ENCODE peak calls at places on chromosomes 7 and 10, in five cellular contexts. R is mucosa of descending colon, W is cardiac muscle cell, Q is epithelial cell of proximal tubule, Z is fibroblast of the aortic adventitia. P is an unnamed sample.

GRCh38 chr7:1714583-1715330 is 44.7 kb downstream of the ELFN1 start:
- DNase-seq in R (no peak), W (no peak), Q (no peak), Z (no peak), P (no peak)

GRCh38 chr7:128398016-128398840 is 11.6 kb downstream of the IMPDH1 start:
- DNase-seq in R (peak; percentile 83), W (peak; percentile 60), Q (no peak), Z (peak; percentile 53), P (peak; percentile 30)

GRCh38 chr7:38671901-38672559 is 40.9 kb upstream of the AMPH start:
- DNase-seq in R (no peak), W (no peak), Q (no peak), Z (no peak), P (no peak)

GRCh38 chr7:146772581-146772980 is 656.0 kb downstream of the CNTNAP2 start:
- DNase-seq in R (no peak), W (no peak), Q (no peak), Z (no peak), P (no peak)

GRCh38 chr10:102055647-102056419 is at the start of gene ARMH3:
- DNase-seq in R (peak; percentile 95), W (peak; percentile 99), Q (peak; percentile 84), Z (peak; percentile 98), P (peak; percentile 93)

GRCh38 chr10:123249894-123250293 is 95.7 kb downstream of the BUB3 start:
- DNase-seq in R (no peak), W (peak; percentile 53), Q (no peak), Z (peak; percentile 66), P (no peak)

GRCh38 chr10:33547976-33548375 is 213.5 kb upstream of the NRP1 start:
- DNase-seq in R (no peak), W (no peak), Q (no peak), Z (no peak), P (no peak)

GRCh38 chr7:518630-519428 is 817 bp downstream of the PDGFA start:
- DNase-seq in R (peak; percentile 90), W (peak; percentile 88), Q (no peak), Z (peak; percentile 66), P (peak; percentile 66)

GRCh38 chr10:62264702-62265436 is 3.8 kb downstream of the RTKN2 start:
- DNase-seq in R (peak; percentile 5), W (peak; percentile 91), Q (peak; percentile 89), Z (peak; percentile 95), P (peak; percentile 91)

GRCh38 chr10:119450606-119451304 is 91.8 kb downstream of the RGS10 start:
- DNase-seq in R (no peak), W (no peak), Q (no peak), Z (peak; percentile 33), P (no peak)

GRCh38 chr7:142711196-142711595 is 38.1 kb upstream of the PRSS1 start:
- DNase-seq in R (no peak), W (no peak), Q (no peak), Z (no peak), P (no peak)

GRCh38 chr10:13340626-13341370 is 7.3 kb downstream of the SEPHS1 start:
- DNase-seq in R (peak; percentile 33), W (no peak), Q (no peak), Z (no peak), P (no peak)

GRCh38 chr10:125455855-125456254 is 227.1 kb downstream of the TEX36 start:
- DNase-seq in R (no peak), W (no peak), Q (no peak), Z (no peak), P (no peak)

GRCh38 chr7:97317575-97317974 is 200.1 kb downstream of the SDHAF3 start:
- DNase-seq in R (no peak), W (no peak), Q (no peak), Z (no peak), P (no peak)

GRCh38 chr7:53340220-53340619 is 304.8 kb downstream of the POM121L12 start:
- DNase-seq in R (no peak), W (no peak), Q (no peak), Z (no peak), P (no peak)

GRCh38 chr10:59354434-59354833 is 7.9 kb downstream of the FAM13C start:
- DNase-seq in R (no peak), W (no peak), Q (no peak), Z (no peak), P (no peak)

GRCh38 chr7:104024632-104025031 is 35.2 kb upstream of the RELN start:
- DNase-seq in R (no peak), W (no peak), Q (no peak), Z (no peak), P (no peak)

GRCh38 chr7:104018425-104018824 is 29.0 kb upstream of the RELN start:
- DNase-seq in R (no peak), W (no peak), Q (no peak), Z (no peak), P (no peak)

GRCh38 chr7:104023100-104023499 is 33.6 kb upstream of the RELN start:
- DNase-seq in R (no peak), W (no peak), Q (no peak), Z (no peak), P (no peak)
- TF ChIP-seq CTCF in R (no peak), W (no peak), Q (no peak), Z (no peak), P (no peak)

GRCh38 chr10:110391541-110391940 is 86.8 kb upstream of the SMNDC1 start:
- DNase-seq in R (no peak), W (no peak), Q (no peak), Z (no peak), P (no peak)

GRCh38 chr10:110389250-110389649 is 84.5 kb upstream of the SMNDC1 start:
- DNase-seq in R (no peak), W (no peak), Q (no peak), Z (no peak), P (no peak)

GRCh38 chr10:110387983-110388681 is 83.4 kb upstream of the SMNDC1 start:
- DNase-seq in R (no peak), W (no peak), Q (no peak), Z (peak; percentile 33), P (peak; percentile 26)

GRCh38 chr10:110387617-110387982 is 82.9 kb upstream of the SMNDC1 start:
- DNase-seq in R (no peak), W (no peak), Q (no peak), Z (no peak), P (no peak)

GRCh38 chr10:110388682-110389052 is 83.9 kb upstream of the SMNDC1 start:
- DNase-seq in R (no peak), W (no peak), Q (no peak), Z (no peak), P (no peak)
- TF ChIP-seq CTCF in R (no peak), W (peak; percentile 44), Q (no peak), Z (peak; percentile 30), P (peak; percentile 43)

GRCh38 chr7:151060113-151060415 is 675 bp downstream of the SLC4A2 start:
- DNase-seq in R (no peak), W (no peak), Q (no peak), Z (no peak), P (no peak)
- TF ChIP-seq CTCF in R (no peak), W (no peak), Q (no peak), Z (no peak), P (peak; percentile 34)

GRCh38 chr10:60846173-60846572 is 67.9 kb downstream of the CDK1 start:
- DNase-seq in R (no peak), W (peak; percentile 73), Q (no peak), Z (peak; percentile 56), P (peak; percentile 35)
- TF ChIP-seq CTCF in R (no peak), W (peak; percentile 14), Q (peak; percentile 44), Z (peak; percentile 17), P (peak; percentile 33)